ENCODE peak calls at places on chromosomes 4 and X, in six cellular contexts. K is upper lobe of left lung, Z is stomach, H is esophagus muscularis mucosa, O is tibial nerve, L is ovary. M is an unnamed sample. For H3K36me3, the result is how much of the 10 kb centered on the place peaks cover.

GRCh38 chr4:169253904-169254303 is 16.9 kb downstream of the SH3RF1 start:
- DNase-seq in K (no peak), Z (no peak), H (no peak), O (no peak), L (no peak), M (no peak)

GRCh38 chr4:116122131-116122530 is 963.2 kb downstream of the TRAM1L1 start:
- DNase-seq in K (no peak), Z (no peak), H (no peak), O (no peak), L (no peak), M (no peak)

GRCh38 chr4:120055167-120055566 is 11.5 kb downstream of the MAD2L1 start:
- DNase-seq in K (no peak), Z (no peak), H (no peak), O (no peak), L (no peak), M (no peak)

GRCh38 chrX:9729161-9729885 is 36.3 kb downstream of the GPR143 start:
- DNase-seq in K (no peak), Z (no peak), H (no peak), O (no peak), L (no peak), M (no peak)

GRCh38 chr4:69957209-69957608 is 8.3 kb downstream of the CSN2 start:
- DNase-seq in K (no peak), Z (no peak), H (no peak), O (no peak), L (no peak), M (no peak)

GRCh38 chr4:52959545-52959944 is 97.4 kb downstream of the RASL11B start:
- DNase-seq in K (no peak), Z (no peak), H (no peak), O (no peak), L (no peak), M (no peak)

GRCh38 chr4:73922766-73923630 is 53.8 kb downstream of the CXCL1 start:
- DNase-seq in K (no peak), Z (no peak), H (no peak), O (no peak), L (no peak), M (no peak)

GRCh38 chrX:2848806-2849420 is 20.2 kb downstream of the GYG2 start:
- DNase-seq in K (no peak), Z (no peak), H (no peak), O (no peak), L (no peak), M (no peak)

GRCh38 chr4:147480891-147481576 is at the start of gene EDNRA:
- DNase-seq in K (peak), Z (no peak), H (no peak), O (no peak), L (peak), M (no peak)

GRCh38 chr4:39469429-39470077 is 10.7 kb downstream of the LIAS start:
- DNase-seq in K (no peak), Z (no peak), H (no peak), O (peak), L (peak), M (no peak)

GRCh38 chr4:188178806-188179205 is 39.6 kb downstream of the TRIML1 start:
- DNase-seq in K (peak), Z (no peak), H (no peak), O (no peak), L (no peak), M (no peak)

GRCh38 chr4:78784255-78784654 is 8.1 kb downstream of the BMP2K start:
- DNase-seq in K (no peak), Z (no peak), H (no peak), O (no peak), L (no peak), M (no peak)

GRCh38 chrX:126658447-126658846 is 105.8 kb upstream of the DCAF12L1 start:
- DNase-seq in K (no peak), Z (no peak), H (no peak), O (no peak), L (no peak), M (no peak)

GRCh38 chr4:184911310-184911709 is 85.5 kb upstream of the ACSL1 start:
- DNase-seq in K (no peak), Z (peak), H (no peak), O (no peak), L (no peak), M (no peak)

GRCh38 chrX:20042221-20042620 is 51.4 kb upstream of the BCLAF3 start:
- DNase-seq in K (no peak), Z (no peak), H (no peak), O (no peak), L (no peak), M (no peak)

GRCh38 chr4:28229092-28229491 is 1368.5 kb downstream of the STIM2 start:
- DNase-seq in K (no peak), Z (no peak), H (no peak), O (no peak), L (no peak), M (no peak)

GRCh38 chr4:101067383-101067782 is 279.9 kb downstream of the PPP3CA start:
- DNase-seq in K (no peak), Z (no peak), H (no peak), O (no peak), L (no peak), M (no peak)

GRCh38 chr4:123055943-123056342 is 133.5 kb upstream of the NUDT6 start:
- DNase-seq in K (no peak), Z (no peak), H (no peak), O (no peak), L (no peak), M (no peak)

GRCh38 chr4:166501941-166502382 is 628.9 kb downstream of the TLL1 start:
- DNase-seq in K (no peak), Z (no peak), H (no peak), O (no peak), L (no peak), M (no peak)

GRCh38 chr4:109873791-109874514 is 26.0 kb downstream of the LRIT3 start:
- DNase-seq in K (no peak), Z (no peak), H (no peak), O (no peak), L (no peak), M (no peak)

GRCh38 chrX:45142185-45142584 is 58.5 kb downstream of the DIPK2B start:
- DNase-seq in K (no peak), Z (no peak), H (no peak), O (no peak), L (no peak), M (no peak)

GRCh38 chr4:81039351-81040174 is 9.1 kb downstream of the BMP3 start:
- DNase-seq in K (no peak), Z (no peak), H (no peak), O (no peak), L (no peak), M (no peak)

GRCh38 chrX:72475338-72475737 is 97.3 kb downstream of the HDAC8 start:
- DNase-seq in K (no peak), Z (no peak), H (no peak), O (no peak), L (no peak), M (no peak)

GRCh38 chr4:125432078-125432477 is 117.3 kb downstream of the FAT4 start:
- DNase-seq in K (no peak), Z (no peak), H (no peak), O (no peak), L (no peak), M (no peak)

GRCh38 chr4:149047368-149047767 is 605.2 kb upstream of the NR3C2 start:
- DNase-seq in K (no peak), Z (no peak), H (no peak), O (no peak), L (no peak), M (no peak)

GRCh38 chr4:98260047-98260578 is 1.1 kb upstream of the RAP1GDS1 start:
- DNase-seq in K (peak), Z (peak), H (no peak), O (peak), L (peak), M (peak)

DNA sequence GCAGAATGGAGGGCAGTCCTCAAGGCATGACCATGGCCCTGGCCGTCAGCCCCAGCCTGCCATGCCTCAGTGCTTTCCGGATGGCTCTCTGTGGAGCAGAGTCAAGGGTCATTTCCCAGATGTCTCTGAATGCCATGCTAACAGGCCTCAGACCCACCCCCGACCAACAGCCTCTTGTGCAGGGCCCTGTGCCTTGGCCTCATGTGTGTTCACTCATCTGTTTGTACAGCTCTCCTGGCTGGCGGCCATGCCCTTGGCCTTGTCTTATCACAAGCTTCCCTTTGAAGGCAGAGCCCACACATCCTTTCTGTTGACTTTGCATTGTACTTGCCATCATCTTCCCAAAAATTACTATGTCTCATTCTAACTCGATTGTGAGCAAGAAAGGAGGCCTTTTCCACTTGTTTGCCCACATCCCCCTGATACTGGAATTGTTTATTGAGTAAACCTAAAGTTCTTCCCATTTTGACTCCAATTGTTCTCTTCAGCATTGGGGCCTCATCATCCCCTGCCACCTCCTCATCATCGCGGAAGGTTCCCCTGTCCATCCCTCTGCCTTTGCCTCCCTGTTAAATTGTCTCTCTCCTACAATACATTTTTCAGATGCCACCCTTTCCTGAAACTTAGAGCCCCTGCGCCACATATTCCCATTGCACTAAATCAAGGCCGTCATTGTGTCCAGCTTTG is 6.3 kb downstream of the CA5B start:
- DNase-seq in K (peak), Z (peak), H (no peak), O (no peak), L (peak), M (no peak)
- TF ChIP-seq EP300 in K (no peak), Z (no peak), H (no peak), O (no peak), L (no peak), M (no peak)

GRCh38 chr4:86506591-86506990 is 87.5 kb upstream of the PTPN13 start:
- DNase-seq in K (no peak), Z (no peak), H (no peak), O (no peak), L (no peak), M (no peak)
- H3K4me3 ChIP-seq in K (no peak), Z (no peak), H (no peak), O (no peak), L (no peak), M (no peak)

GRCh38 chrX:133575501-133575900 is 160.2 kb upstream of the GPC4 start:
- DNase-seq in K (no peak), Z (no peak), H (no peak), O (no peak), L (no peak), M (no peak)

GRCh38 chrX:133580630-133581029 is 165.3 kb upstream of the GPC4 start:
- DNase-seq in K (no peak), Z (no peak), H (no peak), O (no peak), L (no peak), M (no peak)

GRCh38 chrX:133574716-133575115 is 159.4 kb upstream of the GPC4 start:
- DNase-seq in K (no peak), Z (no peak), H (no peak), O (no peak), L (no peak), M (no peak)

GRCh38 chrX:133576876-133577275 is 161.6 kb upstream of the GPC4 start:
- DNase-seq in K (no peak), Z (no peak), H (no peak), O (no peak), L (no peak), M (no peak)
- H3K36me3 ChIP-seq in K (under half), Z (under half), H (under half), O (under half), L (under half), M (under half)

GRCh38 chrX:39480966-39481365 is 616.8 kb downstream of the BCOR start:
- DNase-seq in K (no peak), Z (no peak), H (no peak), O (no peak), L (no peak), M (no peak)

GRCh38 chrX:39487166-39488006 is 610.4 kb downstream of the BCOR start:
- DNase-seq in K (no peak), Z (no peak), H (no peak), O (no peak), L (no peak), M (no peak)

GRCh38 chrX:39479856-39480255 is 617.9 kb downstream of the BCOR start:
- DNase-seq in K (no peak), Z (no peak), H (no peak), O (no peak), L (no peak), M (no peak)

GRCh38 chrX:39484159-39484558 is 613.6 kb downstream of the BCOR start:
- DNase-seq in K (no peak), Z (no peak), H (no peak), O (no peak), L (no peak), M (no peak)

GRCh38 chrX:39484669-39485068 is 613.1 kb downstream of the BCOR start:
- DNase-seq in K (no peak), Z (no peak), H (no peak), O (no peak), L (no peak), M (no peak)
- TF ChIP-seq EP300 in K (no peak), Z (no peak), H (no peak), O (no peak), L (no peak), M (no peak)

GRCh38 chr4:10158355-10158942 is 41.9 kb upstream of the WDR1 start:
- DNase-seq in K (no peak), Z (peak), H (no peak), O (no peak), L (no peak), M (no peak)

GRCh38 chr4:10159671-10160070 is 43.1 kb upstream of the WDR1 start:
- DNase-seq in K (no peak), Z (no peak), H (no peak), O (no peak), L (no peak), M (no peak)

GRCh38 chr4:10161146-10161545 is 44.5 kb upstream of the WDR1 start:
- DNase-seq in K (no peak), Z (no peak), H (no peak), O (no peak), L (no peak), M (no peak)

GRCh38 chr4:10160280-10160856 is 43.8 kb upstream of the WDR1 start:
- DNase-seq in K (no peak), Z (no peak), H (no peak), O (no peak), L (no peak), M (no peak)

DNA sequence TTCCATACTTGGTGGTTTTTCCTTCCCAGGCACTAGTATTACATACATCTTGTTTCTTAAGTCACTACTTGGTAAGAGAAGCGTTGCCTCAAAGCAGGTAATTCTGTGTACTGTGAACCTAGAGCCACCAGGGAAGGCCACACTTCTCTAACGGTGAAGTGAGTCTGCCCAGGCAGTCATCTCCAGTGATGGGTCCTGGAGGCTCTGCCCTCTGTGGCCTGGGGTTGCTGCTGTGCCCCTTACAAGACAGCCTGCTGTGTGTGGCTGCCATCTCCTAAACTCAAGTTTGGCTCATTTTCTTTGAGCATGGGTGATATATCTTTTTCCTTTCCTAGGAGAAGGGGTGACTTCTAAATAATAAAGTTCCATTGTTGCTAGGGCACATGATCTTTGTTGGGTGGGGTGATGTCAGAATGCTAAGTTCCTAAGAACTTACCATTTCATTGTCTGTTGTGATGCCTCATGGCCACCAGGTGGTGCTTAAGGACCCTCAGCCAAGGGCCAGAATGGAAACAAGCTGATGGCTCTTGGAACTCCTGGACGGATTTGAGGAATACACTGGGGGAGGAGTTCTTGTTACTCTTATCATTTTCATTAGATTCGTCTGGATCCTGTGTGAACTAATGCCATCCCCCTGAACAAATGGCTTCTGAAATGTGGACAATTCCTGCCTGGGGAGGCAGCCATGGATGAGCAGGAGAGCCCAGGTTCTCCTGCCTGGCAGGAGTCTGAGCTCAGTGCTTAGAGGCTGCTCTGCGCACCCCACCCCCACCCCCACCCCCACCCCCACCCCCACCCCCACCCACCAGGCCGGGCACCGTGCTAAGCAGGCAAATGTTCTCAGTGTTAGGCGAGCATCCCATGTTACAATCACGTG is 41.1 kb upstream of the WDR1 start:
- DNase-seq in K (no peak), Z (peak), H (no peak), O (peak), L (peak), M (no peak)
- H3K4me3 ChIP-seq in K (no peak), Z (peak), H (no peak), O (no peak), L (no peak), M (no peak)

GRCh38 chr4:67684839-67685531 is 16.0 kb downstream of the UBA6 start:
- DNase-seq in K (no peak), Z (no peak), H (no peak), O (no peak), L (no peak), M (no peak)
- H3K36me3 ChIP-seq in K (under half), Z (under half), H (under half), O (under half), L (under half), M (under half)

DNA sequence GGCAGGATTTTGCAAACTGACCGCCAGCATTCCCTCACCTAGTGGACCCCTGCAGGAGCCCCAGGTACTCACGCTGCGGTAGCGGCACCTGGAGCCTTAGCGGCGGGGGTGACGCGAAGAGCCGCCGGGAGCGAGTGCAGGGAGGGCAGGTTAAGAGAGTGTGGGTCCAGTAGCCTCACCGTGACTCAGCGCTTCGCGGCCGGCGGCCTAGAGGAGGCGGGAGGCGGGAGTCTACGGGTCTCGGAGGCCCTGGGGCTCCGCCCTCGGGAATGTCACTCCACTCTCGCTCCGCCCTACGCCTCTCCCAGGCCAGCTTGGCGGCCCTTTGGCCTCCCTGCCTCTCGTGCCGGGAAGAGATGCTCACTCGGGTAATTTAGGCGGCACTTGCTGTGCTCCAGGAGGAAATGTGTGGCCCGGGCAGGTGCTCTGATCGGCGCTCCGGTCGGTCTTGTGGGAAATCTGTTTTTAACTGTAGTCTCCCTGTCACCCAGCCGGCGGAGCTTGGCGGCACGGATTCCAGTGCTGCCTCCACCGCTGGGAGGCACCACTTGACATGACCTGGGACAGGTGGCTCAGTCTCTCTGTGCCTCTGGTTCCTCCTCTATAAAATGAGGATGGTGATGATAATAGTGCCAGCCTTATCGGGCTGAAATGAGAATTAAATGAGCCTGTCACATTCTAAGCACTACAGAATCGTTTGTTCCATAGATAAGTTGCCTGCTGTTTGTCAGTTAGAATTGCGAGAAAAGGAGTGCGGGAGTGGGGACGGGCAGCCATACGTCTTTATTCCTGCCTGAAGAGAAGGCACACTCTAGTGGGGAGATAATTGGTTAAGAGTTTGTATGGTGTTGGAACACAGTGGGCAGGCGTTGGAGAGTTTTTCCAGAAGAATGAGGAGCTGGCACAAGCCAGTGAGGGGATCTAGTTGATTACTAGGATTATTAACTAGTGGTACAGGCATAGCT is at the start of gene PIR:
- DNase-seq in K (peak), Z (peak), H (peak), O (peak), L (peak), M (peak)
- TF ChIP-seq EP300 in K (no peak), Z (no peak), H (no peak), O (no peak), L (no peak), M (no peak)

DNA sequence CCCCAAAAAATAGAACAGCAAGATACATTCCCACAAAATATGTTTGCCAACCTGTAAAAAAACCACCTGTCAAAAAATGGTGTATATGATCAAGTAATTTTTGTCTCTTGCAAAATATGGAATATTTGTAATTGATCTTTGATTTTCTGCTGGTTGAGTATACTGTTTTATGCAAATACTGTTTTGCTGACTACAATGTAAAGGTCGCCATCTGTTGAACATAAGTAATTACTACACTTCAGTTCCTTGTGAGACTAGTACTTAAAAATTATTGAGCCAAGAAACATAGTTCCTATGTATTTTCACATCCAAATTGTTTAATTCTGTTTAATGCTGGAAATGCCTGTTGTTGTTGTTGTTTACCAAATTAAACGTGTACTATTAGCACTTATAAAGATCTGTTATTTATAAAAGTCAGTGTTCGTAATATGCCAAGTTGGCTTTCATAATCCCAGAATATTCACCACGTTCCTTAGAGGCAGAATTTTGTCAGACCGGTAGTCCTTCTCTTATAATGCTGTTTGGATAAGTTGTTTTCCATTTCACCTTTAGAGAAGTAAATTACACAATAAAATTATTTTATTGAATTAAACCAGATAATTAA is 144.2 kb downstream of the PDLIM5 start:
- DNase-seq in K (no peak), Z (no peak), H (no peak), O (no peak), L (no peak), M (no peak)
- H3K4me3 ChIP-seq in K (no peak), Z (no peak), H (no peak), O (no peak), L (no peak), M (no peak)

GRCh38 chr4:1340181-1340747 is 6.7 kb upstream of the UVSSA start:
- DNase-seq in K (peak), Z (no peak), H (no peak), O (no peak), L (no peak), M (no peak)
- H3K36me3 ChIP-seq in K (under half), Z (half or more), H (under half), O (under half), L (under half), M (half or more)